ENCODE peak calls at places on chromosome 14, in five cellular contexts. U is SW480; E is CD4-positive, alpha-beta T cell; Q is endothelial cell; L is lower lobe of right lung. R is an unnamed sample.

GRCh38 chr14:105528197-105528858 is 1.9 kb downstream of the TMEM121 start:
- DNase-seq in Q (peak), L (peak), U (peak), E (peak), R (no peak)

GRCh38 chr14:105413542-105413886 is 6.1 kb upstream of the MTA1 start:
- DNase-seq in E (no peak), L (no peak), Q (no peak), U (no peak), R (no peak)

GRCh38 chr14:51304956-51305355 is 64.9 kb downstream of the TMX1 start:
- DNase-seq in Q (no peak), L (no peak), E (no peak), U (no peak), R (no peak)

GRCh38 chr14:29215853-29216252 is 449.3 kb downstream of the FOXG1 start:
- DNase-seq in U (peak), Q (no peak), E (no peak), L (no peak), R (no peak)

GRCh38 chr14:65421201-65421981 is 8.9 kb downstream of the FUT8 start:
- DNase-seq in E (no peak), L (no peak), U (no peak), Q (no peak), R (no peak)

GRCh38 chr14:88301381-88301780 is 21.7 kb downstream of the KCNK10 start:
- DNase-seq in Q (no peak), L (no peak), E (no peak), U (no peak), R (no peak)

GRCh38 chr14:80930836-80931389 is 10.6 kb downstream of the CEP128 start:
- DNase-seq in Q (no peak), L (no peak), U (peak), E (peak), R (no peak)

GRCh38 chr14:64209428-64210165 is 84.6 kb downstream of the ESR2 start:
- DNase-seq in U (no peak), Q (no peak), E (no peak), L (peak), R (no peak)

GRCh38 chr14:29235991-29236390 is 469.4 kb downstream of the FOXG1 start:
- DNase-seq in E (no peak), L (no peak), U (no peak), Q (no peak), R (no peak)

GRCh38 chr14:65333926-65334687 is 78.4 kb upstream of the FUT8 start:
- DNase-seq in E (no peak), L (peak), U (no peak), Q (no peak), R (no peak)

GRCh38 chr14:37900582-37900981 is 305.2 kb downstream of the TTC6 start:
- DNase-seq in U (no peak), Q (no peak), L (no peak), E (no peak), R (no peak)

GRCh38 chr14:21940887-21941855 is 267.6 kb upstream of the OR4E1 start:
- DNase-seq in Q (peak), E (peak), U (peak), L (no peak), R (no peak)

GRCh38 chr14:42113358-42114070 is 506.8 kb downstream of the LRFN5 start:
- DNase-seq in Q (no peak), L (no peak), E (no peak), U (no peak), R (no peak)

GRCh38 chr14:61690982-61691381 is 4.3 kb upstream of the HIF1A start:
- DNase-seq in U (no peak), L (no peak), E (no peak), Q (no peak), R (no peak)

GRCh38 chr14:104548802-104549535 is 30.6 kb upstream of the C14orf180 start:
- DNase-seq in Q (no peak), U (no peak), E (no peak), L (no peak), R (no peak)

GRCh38 chr14:55451398-55451797 is 11.0 kb upstream of the TBPL2 start:
- DNase-seq in Q (no peak), U (no peak), L (no peak), E (no peak), R (no peak)

GRCh38 chr14:44404021-44404420 is 103.1 kb downstream of the FSCB start:
- DNase-seq in Q (no peak), E (no peak), L (no peak), U (no peak), R (no peak)

GRCh38 chr14:68695326-68695768 is 97.5 kb downstream of the ZFP36L1 start:
- DNase-seq in Q (no peak), E (no peak), U (peak), L (no peak), R (no peak)

GRCh38 chr14:29900609-29901350 is 26.9 kb downstream of the PRKD1 start:
- DNase-seq in E (no peak), L (no peak), U (no peak), Q (no peak), R (no peak)

GRCh38 chr14:102693006-102693755 is 84.1 kb upstream of the TRAF3 start:
- DNase-seq in L (no peak), E (no peak), U (peak), Q (no peak), R (no peak)

GRCh38 chr14:38209572-38210159 is 2.0 kb downstream of the SSTR1 start:
- DNase-seq in E (no peak), L (peak), U (no peak), Q (no peak), R (no peak)

GRCh38 chr14:104284636-104285482 is 146.5 kb downstream of the KIF26A start:
- DNase-seq in L (peak), U (no peak), E (no peak), Q (no peak), R (no peak)

GRCh38 chr14:29056167-29056566 is 289.6 kb downstream of the FOXG1 start:
- DNase-seq in E (no peak), U (no peak), L (no peak), Q (no peak), R (no peak)

GRCh38 chr14:92035890-92036289 is 4.0 kb downstream of the TRIP11 start:
- DNase-seq in Q (no peak), U (no peak), E (no peak), L (no peak), R (no peak)

GRCh38 chr14:77040995-77041744 is 12.7 kb upstream of the IRF2BPL start:
- DNase-seq in E (no peak), U (peak), L (no peak), Q (no peak), R (no peak)